ENCODE peak calls at places on chromosomes 5 and 9, in ten cellular contexts. C, J, F, S, I, H, Y, U, T and B are unnamed samples.

GRCh38 chr9:68949271-68950000 is 64.5 kb downstream of the PRKACG start:
- DNase-seq in C (peak), J (no peak), F (no peak), S (no peak), U (no peak), H (no peak), I (no peak), Y (peak), T (no peak), B (no peak)

GRCh38 chr9:14277202-14277601 is 36.7 kb downstream of the NFIB start:
- DNase-seq in C (peak), H (no peak), T (no peak), I (no peak), F (no peak), J (peak), Y (no peak), S (peak), U (no peak), B (no peak)

GRCh38 chr9:92133949-92134604 is 18.9 kb upstream of the SPTLC1 start:
- DNase-seq in T (peak), S (peak), U (peak), I (peak), F (peak), J (peak), C (peak), Y (peak), H (peak), B (peak)

GRCh38 chr9:120791161-120791560 is 2.1 kb downstream of the FBXW2 start:
- DNase-seq in U (no peak), F (no peak), C (no peak), H (no peak), Y (no peak), I (no peak), T (no peak), S (peak), J (peak), B (no peak)

GRCh38 chr9:14312721-14313377 is 1.1 kb downstream of the NFIB start:
- DNase-seq in J (peak), H (peak), C (peak), T (no peak), S (peak), F (peak), Y (no peak), U (peak), I (peak), B (no peak)

GRCh38 chr5:174675916-174676315 is 48.5 kb upstream of the MSX2 start:
- DNase-seq in J (no peak), T (no peak), C (no peak), I (no peak), F (no peak), U (no peak), S (no peak), H (no peak), Y (no peak), B (no peak)

GRCh38 chr9:127539259-127539981 is 72.7 kb upstream of the STXBP1 start:
- DNase-seq in J (peak), Y (no peak), H (no peak), U (no peak), F (no peak), T (no peak), C (no peak), I (no peak), S (peak), B (no peak)

GRCh38 chr5:170306381-170306790 is 8.8 kb upstream of the LCP2 start:
- DNase-seq in S (peak), T (no peak), Y (no peak), F (no peak), I (no peak), H (no peak), U (peak), C (no peak), J (peak), B (no peak)

GRCh38 chr5:173890195-173890951 is 2.2 kb downstream of the CPEB4 start:
- DNase-seq in J (peak), C (no peak), I (peak), Y (peak), S (no peak), T (no peak), H (no peak), U (peak), F (no peak), B (no peak)

GRCh38 chr9:111992523-111992922 is 95.9 kb downstream of the UGCG start:
- DNase-seq in Y (no peak), S (peak), H (no peak), U (no peak), T (peak), C (no peak), I (no peak), J (peak), F (no peak), B (no peak)

DNA sequence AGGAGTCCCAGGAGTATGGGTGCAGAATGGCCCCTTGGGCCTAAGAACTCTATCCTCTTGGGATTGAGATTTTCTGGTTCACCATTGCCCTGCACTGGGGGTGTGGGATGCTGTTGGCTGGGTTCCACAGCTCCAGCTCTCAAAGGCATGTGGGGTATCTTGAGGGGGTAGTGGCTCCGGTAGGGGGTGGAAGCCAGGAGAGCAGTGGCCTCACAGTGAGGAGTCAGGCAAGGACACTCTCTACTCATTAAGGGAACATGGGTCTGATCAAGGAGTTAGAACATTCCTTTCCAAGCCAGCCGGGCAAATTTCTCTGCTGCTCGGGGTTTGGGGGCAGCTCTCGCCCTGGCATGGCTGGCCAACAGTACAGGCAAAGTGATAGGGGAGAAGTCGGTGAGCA is 33.0 kb downstream of the LARP1 start:
- DNase-seq in C (no peak), S (no peak), T (no peak), I (no peak), U (no peak), J (no peak), F (no peak), H (no peak), Y (no peak), B (no peak)
- H3K27ac ChIP-seq in C (no peak), S (no peak), T (no peak), I (no peak), U (no peak), J (no peak), F (no peak), H (no peak), Y (no peak), B (no peak)

GRCh38 chr5:57783693-57784092 is 301.1 kb upstream of the ACTBL2 start:
- DNase-seq in I (no peak), F (no peak), Y (no peak), C (no peak), H (no peak), S (no peak), U (no peak), T (no peak), J (peak), B (no peak)
- H3K27ac ChIP-seq in I (no peak), F (no peak), Y (peak), C (peak), H (peak), S (no peak), U (no peak), T (peak), J (peak), B (no peak)

DNA sequence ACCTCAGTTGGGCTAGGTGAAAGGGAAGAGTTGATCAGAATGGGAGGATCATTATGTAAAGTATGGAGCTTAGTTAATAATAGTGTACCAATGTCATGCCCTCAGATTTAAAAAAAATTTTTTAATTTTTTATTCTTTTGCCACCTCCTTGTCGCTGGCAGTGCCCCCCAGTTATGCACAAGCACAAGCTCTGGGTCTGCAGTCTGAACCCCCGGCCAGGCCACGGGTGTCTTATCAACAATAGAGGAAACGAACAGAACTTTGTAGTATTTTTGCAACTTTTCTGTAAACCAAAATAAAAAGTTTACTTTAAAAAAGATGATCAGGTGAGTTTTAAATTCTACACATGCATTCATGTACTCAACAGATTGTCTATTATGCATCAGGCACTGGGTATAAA is 1.4 kb upstream of the GM2A start:
- DNase-seq in J (no peak), H (no peak), S (no peak), F (no peak), I (no peak), C (no peak), T (no peak), U (no peak), Y (no peak), B (no peak)
- H3K27ac ChIP-seq in J (no peak), H (no peak), S (no peak), F (no peak), I (no peak), C (no peak), T (no peak), U (peak), Y (peak), B (peak)

GRCh38 chr9:87549774-87550173 is 52.1 kb downstream of the DAPK1 start:
- DNase-seq in T (no peak), I (no peak), C (no peak), H (no peak), S (no peak), U (no peak), F (no peak), Y (no peak), J (no peak), B (no peak)
- H3K27ac ChIP-seq in T (no peak), I (no peak), C (no peak), H (no peak), S (no peak), U (no peak), F (no peak), Y (no peak), J (no peak), B (no peak)

GRCh38 chr9:88749420-88749819 is 214.4 kb downstream of the NXNL2 start:
- DNase-seq in C (no peak), H (no peak), T (no peak), Y (no peak), S (peak), F (no peak), I (no peak), U (peak), J (peak), B (no peak)
- H3K27ac ChIP-seq in C (no peak), H (no peak), T (no peak), Y (no peak), S (no peak), F (no peak), I (no peak), U (peak), J (peak), B (no peak)

DNA sequence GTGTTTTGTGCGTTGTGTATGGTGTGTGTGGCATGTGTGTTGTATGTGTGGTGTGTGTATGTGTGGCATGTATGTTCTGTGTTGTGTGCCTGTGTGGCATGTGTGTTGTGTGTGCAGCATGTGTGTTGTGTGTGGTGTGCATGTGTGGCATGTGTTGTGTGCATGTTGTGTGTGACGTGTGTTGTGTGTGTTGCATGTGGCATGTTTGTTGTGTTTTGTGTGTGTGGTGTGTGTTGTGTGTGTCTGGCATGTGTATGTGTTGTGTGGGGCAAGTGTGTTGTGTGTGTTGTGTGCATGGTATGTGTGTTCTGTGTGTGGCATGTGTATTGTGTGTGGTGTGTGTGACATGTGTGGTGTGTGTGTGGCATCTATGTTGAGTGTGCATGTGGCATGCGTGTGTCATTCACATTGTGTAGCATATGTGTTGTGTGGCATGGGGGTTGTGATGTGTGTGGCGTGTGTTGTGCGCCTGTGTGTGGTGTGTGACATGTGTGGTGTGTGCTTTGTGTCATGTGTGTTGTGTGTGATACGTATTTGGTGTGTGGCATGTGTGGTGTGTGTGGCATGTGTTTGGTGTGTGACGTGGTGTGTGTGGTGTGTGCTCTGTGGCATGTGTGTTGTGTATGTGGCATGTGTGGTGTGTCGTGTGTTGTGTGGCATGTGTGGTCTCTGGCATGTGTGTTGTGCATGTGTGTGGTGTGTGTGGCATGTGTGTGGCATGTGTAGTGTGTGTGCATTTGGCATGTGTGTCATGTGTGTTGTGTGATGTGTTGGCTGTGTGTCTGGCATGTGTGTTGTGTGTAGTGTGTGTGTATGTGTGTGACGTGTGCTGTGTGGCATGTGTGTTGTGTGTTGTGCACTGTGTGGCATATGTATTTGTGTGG is 46.6 kb upstream of the IRX4 start:
- DNase-seq in H (no peak), F (no peak), I (no peak), S (no peak), Y (no peak), J (no peak), T (no peak), U (no peak), C (no peak), B (no peak)
- H3K27ac ChIP-seq in H (no peak), F (no peak), I (no peak), S (no peak), Y (no peak), J (no peak), T (no peak), U (no peak), C (no peak), B (no peak)

DNA sequence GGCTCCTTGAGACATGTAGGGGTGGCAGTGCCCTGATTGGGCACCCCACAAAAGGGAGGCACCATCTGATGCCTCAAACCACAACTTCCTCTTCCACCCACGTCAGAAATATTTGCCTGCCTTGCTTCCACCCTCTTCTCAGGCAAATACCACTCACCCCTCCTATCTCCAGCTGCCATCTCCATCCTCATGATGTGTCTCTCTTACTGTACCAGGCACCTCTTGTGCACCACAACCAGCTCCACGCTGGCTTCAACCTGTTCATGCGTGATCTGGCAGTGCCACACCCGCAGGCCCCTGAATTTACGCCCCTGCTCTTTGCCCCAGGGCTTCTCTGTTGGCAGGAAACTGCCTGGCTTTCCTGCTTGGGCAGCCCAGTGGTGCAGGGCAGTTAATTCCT is 87.8 kb upstream of the HSPA9 start:
- DNase-seq in J (no peak), U (no peak), H (no peak), F (peak), Y (no peak), C (no peak), I (no peak), T (no peak), S (no peak), B (no peak)
- H3K27ac ChIP-seq in J (no peak), U (no peak), H (no peak), F (no peak), Y (no peak), C (no peak), I (no peak), T (no peak), S (no peak), B (no peak)

GRCh38 chr5:132354381-132354780 is 15.1 kb upstream of the SLC22A5 start:
- DNase-seq in F (no peak), U (no peak), Y (no peak), T (no peak), I (no peak), S (no peak), J (no peak), C (no peak), H (no peak), B (no peak)
- H3K27ac ChIP-seq in F (peak), U (peak), Y (no peak), T (no peak), I (no peak), S (no peak), J (no peak), C (no peak), H (peak), B (peak)

GRCh38 chr9:137200311-137201204 is at the start of gene TPRN:
- DNase-seq in C (peak), I (peak), T (peak), U (peak), S (peak), H (peak), J (peak), Y (peak), F (peak), B (peak)

GRCh38 chr9:137205126-137206069 is at the start of the genes NDOR1 and TMEM203:
- DNase-seq in T (peak), U (peak), S (peak), H (peak), C (peak), J (peak), I (peak), F (peak), Y (no peak), B (peak)

GRCh38 chr9:137202966-137203365 is 2.4 kb upstream of the TPRN start:
- DNase-seq in I (no peak), C (no peak), F (no peak), J (no peak), H (no peak), S (no peak), T (no peak), Y (no peak), U (no peak), B (no peak)

GRCh38 chr9:137201205-137201868 is 796 bp upstream of the TPRN start:
- DNase-seq in H (no peak), F (no peak), S (no peak), U (no peak), J (peak), I (no peak), Y (no peak), T (no peak), C (no peak), B (no peak)

GRCh38 chr9:137204731-137205125 is 720 bp downstream of the TMEM203 start:
- DNase-seq in S (no peak), T (no peak), H (no peak), U (no peak), C (no peak), I (no peak), F (no peak), Y (no peak), J (no peak), B (no peak)
- H3K27ac ChIP-seq in S (peak), T (no peak), H (peak), U (peak), C (peak), I (peak), F (no peak), Y (peak), J (peak), B (peak)

GRCh38 chr5:151006704-151007334 is 13.6 kb upstream of the GPX3 start:
- DNase-seq in T (no peak), F (no peak), C (no peak), S (no peak), I (no peak), U (no peak), H (no peak), J (no peak), Y (no peak), B (no peak)

GRCh38 chr5:151007430-151008123 is 12.8 kb upstream of the GPX3 start:
- DNase-seq in J (no peak), I (no peak), F (no peak), T (no peak), U (no peak), S (no peak), Y (no peak), H (no peak), C (no peak), B (no peak)

GRCh38 chr5:151004499-151004898 is 15.9 kb upstream of the GPX3 start:
- DNase-seq in H (no peak), J (no peak), C (no peak), U (no peak), I (no peak), Y (no peak), F (no peak), S (no peak), T (no peak), B (no peak)

GRCh38 chr5:151005187-151005974 is 15.0 kb upstream of the GPX3 start:
- DNase-seq in C (peak), Y (no peak), S (no peak), I (no peak), U (no peak), H (no peak), J (no peak), T (no peak), F (no peak), B (peak)

GRCh38 chr5:151005975-151006576 is 14.3 kb upstream of the GPX3 start:
- DNase-seq in I (no peak), F (peak), J (peak), C (peak), H (peak), Y (no peak), U (peak), T (no peak), S (peak), B (peak)
- H3K27ac ChIP-seq in I (peak), F (peak), J (no peak), C (peak), H (peak), Y (no peak), U (peak), T (no peak), S (peak), B (peak)